ENCODE peak calls at places on chromosomes 12 and 14, in five cellular contexts. W is A549, Y is GM12878, Q is GM23338, N is HepG2. D is an unnamed sample.

GRCh38 chr12:132899033-132899432 is 11.6 kb upstream of the CHFR start:
- DNase-seq in Y (no peak), N (no peak), W (no peak), Q (no peak), D (no peak)

GRCh38 chr12:111842556-111843396 is 748 bp downstream of the MAPKAPK5 start:
- DNase-seq in Q (peak; percentile 32), N (peak; percentile 18), Y (no peak), W (peak; percentile 25), D (no peak)

GRCh38 chr14:75504411-75504810 is 17.9 kb upstream of the BATF start:
- DNase-seq in Q (no peak), N (peak; percentile 45), W (no peak), Y (no peak), D (no peak)

GRCh38 chr14:76761849-76762616 is 765 bp downstream of the VASH1 start:
- DNase-seq in Q (no peak), N (no peak), Y (no peak), W (no peak), D (no peak)

GRCh38 chr12:109577311-109577710 is 3.7 kb downstream of the MVK start:
- DNase-seq in W (no peak), Q (no peak), Y (no peak), N (no peak), D (no peak)

GRCh38 chr14:69490219-69490918 is 5.8 kb downstream of the PLEKHD1 start:
- DNase-seq in Y (no peak), Q (no peak), W (no peak), N (no peak), D (no peak)

GRCh38 chr12:114688256-114688845 is 4.4 kb upstream of the TBX3 start:
- DNase-seq in Y (no peak), Q (peak; percentile 61), W (no peak), N (no peak), D (no peak)

GRCh38 chr12:46494424-46494823 is 121.9 kb upstream of the SLC38A2 start:
- DNase-seq in Y (no peak), N (peak; percentile 88), W (no peak), Q (peak; percentile 92), D (no peak)

GRCh38 chr12:104328790-104329189 is 25.3 kb downstream of the EID3 start:
- DNase-seq in Q (no peak), N (no peak), Y (no peak), W (no peak), D (no peak)

GRCh38 chr14:90795744-90796143 is 20.5 kb downstream of the TTC7B start:
- DNase-seq in W (no peak), Q (peak; percentile 32), Y (no peak), N (no peak), D (no peak)

GRCh38 chr14:31993521-31993941 is 83.6 kb upstream of the ARHGAP5 start:
- DNase-seq in W (no peak), N (no peak), Y (no peak), Q (no peak), D (no peak)

GRCh38 chr14:72291908-72292688 is 359.9 kb downstream of the RGS6 start:
- DNase-seq in Y (peak; percentile 31), Q (peak; percentile 79), N (peak; percentile 24), W (peak; percentile 15), D (peak; percentile 20)

GRCh38 chr12:121776190-121777098 is 17.0 kb downstream of the RHOF start:
- DNase-seq in Q (peak; percentile 92), Y (no peak), W (peak; percentile 88), N (no peak), D (peak; percentile 85)

GRCh38 chr12:32083489-32083888 is 23.2 kb upstream of the BICD1 start:
- DNase-seq in W (no peak), N (no peak), Q (no peak), Y (no peak), D (no peak)

GRCh38 chr14:65134651-65135579 is 32.6 kb upstream of the MAX start:
- DNase-seq in Q (no peak), N (no peak), W (no peak), Y (no peak), D (no peak)

GRCh38 chr12:29725587-29726320 is 58.0 kb downstream of the TMTC1 start:
- DNase-seq in N (no peak), Y (peak; percentile 54), Q (no peak), W (no peak), D (no peak)

GRCh38 chr12:6700646-6701051 is at the start of gene PIANP:
- DNase-seq in Y (no peak), W (peak; percentile 30), Q (peak; percentile 58), N (no peak), D (peak; percentile 25)

GRCh38 chr14:99522457-99522891 is 41.3 kb downstream of the CCNK start:
- DNase-seq in Y (no peak), N (no peak), W (peak; percentile 53), Q (no peak), D (peak; percentile 30)
- TF ChIP-seq JUNB in Y (no peak), N (no peak), W (no peak), Q (no peak), D (no peak)

GRCh38 chr12:102095677-102096263 is 24.1 kb downstream of the NUP37 start:
- DNase-seq in N (peak; percentile 9), W (peak; percentile 6), Q (peak; percentile 12), Y (peak; percentile 4), D (peak; percentile 14)
- TF ChIP-seq JUNB in N (no peak), W (no peak), Q (no peak), Y (no peak), D (no peak)

GRCh38 chr12:124411953-124412645 is 117.2 kb downstream of the RFLNA start:
- DNase-seq in Y (no peak), N (no peak), Q (no peak), W (no peak), D (no peak)

GRCh38 chr12:124415064-124415463 is 120.2 kb downstream of the RFLNA start:
- DNase-seq in W (no peak), Y (no peak), Q (no peak), N (no peak), D (no peak)

GRCh38 chr12:124412646-124413015 is 117.7 kb downstream of the RFLNA start:
- DNase-seq in Y (no peak), N (no peak), W (no peak), Q (no peak), D (no peak)

GRCh38 chr12:124413915-124414314 is 119.0 kb downstream of the RFLNA start:
- DNase-seq in N (no peak), W (no peak), Y (no peak), Q (no peak), D (no peak)

DNA sequence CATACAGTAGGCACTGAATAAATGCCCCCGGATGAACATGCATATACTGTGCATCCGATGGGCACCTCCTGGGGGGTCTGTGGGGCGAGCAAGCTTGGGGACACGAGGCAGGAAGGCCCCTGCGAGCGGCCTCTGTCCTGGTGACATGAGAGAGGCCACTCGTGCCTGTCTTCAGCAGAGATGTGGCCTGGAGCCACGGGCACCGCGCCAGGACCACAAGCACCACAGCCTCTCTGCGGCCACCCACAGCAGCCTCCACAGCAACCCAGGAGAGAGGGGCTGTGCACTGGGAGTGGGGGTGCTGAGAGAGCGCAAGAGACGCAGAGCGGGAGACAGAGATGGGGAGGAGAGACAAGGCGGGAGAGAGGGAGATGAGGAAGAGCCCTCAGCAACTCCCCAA is 118.5 kb downstream of the RFLNA start:
- DNase-seq in Q (no peak), N (no peak), W (no peak), Y (no peak), D (no peak)
- TF ChIP-seq JUNB in Q (no peak), N (no peak), W (no peak), Y (no peak), D (no peak)

GRCh38 chr14:85178869-85179268 is 351.1 kb upstream of the FLRT2 start:
- DNase-seq in N (no peak), Y (no peak), Q (peak; percentile 82), W (no peak), D (no peak)

GRCh38 chr14:85172290-85172689 is 357.7 kb upstream of the FLRT2 start:
- DNase-seq in W (no peak), N (no peak), Q (no peak), Y (no peak), D (no peak)

GRCh38 chr14:85172889-85173458 is 357.0 kb upstream of the FLRT2 start:
- DNase-seq in Q (no peak), N (no peak), Y (no peak), W (no peak), D (no peak)

DNA sequence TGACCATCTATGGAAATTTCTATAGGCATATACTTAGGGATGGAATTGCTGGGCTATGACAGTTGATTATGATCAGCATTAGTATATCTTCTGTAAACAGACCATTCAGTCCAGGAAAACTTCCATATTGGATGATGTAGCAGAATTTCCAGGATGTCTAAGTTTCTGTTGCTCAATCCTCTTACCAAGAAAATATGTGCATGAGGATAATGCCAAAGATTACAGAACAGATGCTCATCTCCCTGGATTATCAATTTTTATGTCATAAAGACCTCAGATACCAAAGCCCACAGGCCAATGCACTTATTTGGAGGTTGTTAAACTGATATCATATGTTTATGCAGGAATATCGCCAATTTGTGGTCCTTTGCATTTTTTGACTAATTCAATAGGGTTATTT is 354.4 kb upstream of the FLRT2 start:
- DNase-seq in N (no peak), Q (no peak), Y (no peak), W (no peak), D (no peak)
- TF ChIP-seq JUNB in N (no peak), Q (no peak), Y (no peak), W (no peak), D (no peak)

GRCh38 chr12:13071305-13072280 is 27.4 kb downstream of the FAM234B start:
- DNase-seq in W (no peak), Y (no peak), Q (no peak), N (no peak), D (peak; percentile 11)
- TF ChIP-seq JUNB in W (no peak), Y (no peak), Q (no peak), N (no peak), D (no peak)

D was measured in K562.